ENCODE peak calls at places on chromosome 6, in eight cellular contexts. H is tibial nerve; T is WTC11; A is CD4-positive, alpha-beta T cell; D is HFFc6; V is small intestine; U is nephron progenitor cell; O is H9. X is an unnamed sample.

GRCh38 chr6:123363912-123364311 is 272.8 kb downstream of the TRDN start:
- DNase-seq in A (no peak), D (no peak), V (no peak), T (no peak), H (no peak), O (no peak), U (no peak), X (no peak)

GRCh38 chr6:29705389-29706231 is 17.6 kb upstream of the HLA-F start:
- DNase-seq in U (peak), O (peak), V (peak), D (peak), H (no peak), A (no peak), T (no peak), X (peak)

GRCh38 chr6:43838276-43839036 is 68.4 kb downstream of the VEGFA start:
- DNase-seq in V (peak), T (peak), D (peak), U (peak), H (peak), A (no peak), O (peak), X (peak)

GRCh38 chr6:26272171-26272631 is 92.8 kb upstream of the BTN3A2 start:
- DNase-seq in H (no peak), O (peak), D (no peak), U (peak), T (peak), A (peak), V (peak), X (no peak)

GRCh38 chr6:162952343-162952871 is 224.6 kb downstream of the PACRG start:
- DNase-seq in H (no peak), A (no peak), D (no peak), O (no peak), V (no peak), U (no peak), T (no peak), X (no peak)

GRCh38 chr6:150142657-150143501 is at the start of gene PPP1R14C:
- DNase-seq in H (no peak), U (peak), A (no peak), V (peak), D (no peak), T (peak), O (peak), X (no peak)

GRCh38 chr6:137176729-137177128 is 3.3 kb upstream of the IL22RA2 start:
- DNase-seq in H (no peak), D (no peak), T (no peak), O (no peak), U (no peak), A (no peak), V (no peak), X (no peak)

GRCh38 chr6:114169763-114170162 is 173.1 kb downstream of the HS3ST5 start:
- DNase-seq in D (no peak), O (no peak), H (no peak), T (no peak), V (no peak), U (no peak), A (no peak), X (no peak)

GRCh38 chr6:2237001-2237400 is 8.4 kb downstream of the GMDS start:
- DNase-seq in O (no peak), U (no peak), D (peak), T (no peak), H (no peak), V (no peak), A (no peak), X (peak)

GRCh38 chr6:17863971-17864754 is 123.3 kb downstream of the KIF13A start:
- DNase-seq in A (no peak), U (no peak), O (no peak), D (peak), V (no peak), T (no peak), H (no peak), X (no peak)

GRCh38 chr6:14126250-14126649 is 8.7 kb downstream of the CD83 start:
- DNase-seq in T (no peak), D (no peak), O (no peak), U (no peak), A (no peak), H (no peak), V (no peak), X (no peak)

GRCh38 chr6:45613678-45614077 is 235.9 kb upstream of the SUPT3H start:
- DNase-seq in U (peak), V (no peak), T (no peak), H (peak), D (peak), A (no peak), O (no peak), X (no peak)

GRCh38 chr6:154403803-154404202 is 47.2 kb upstream of the IPCEF1 start:
- DNase-seq in U (no peak), V (no peak), A (no peak), D (peak), T (no peak), H (no peak), O (no peak), X (peak)

GRCh38 chr6:53465732-53466131 is 79.2 kb downstream of the GCLC start:
- DNase-seq in T (no peak), D (no peak), H (no peak), A (no peak), V (no peak), U (no peak), O (no peak), X (no peak)

GRCh38 chr6:92364948-92365386 is 1054.4 kb downstream of the EPHA7 start:
- DNase-seq in A (no peak), T (no peak), H (no peak), O (no peak), D (no peak), U (no peak), V (no peak), X (no peak)

GRCh38 chr6:116762235-116762634 is 3.3 kb downstream of the FAM162B start:
- DNase-seq in V (no peak), U (no peak), O (no peak), H (no peak), T (no peak), A (no peak), D (no peak), X (no peak)

GRCh38 chr6:145112711-145113148 is 622.6 kb downstream of the EPM2A start:
- DNase-seq in A (no peak), O (no peak), D (peak), U (no peak), T (no peak), V (no peak), H (no peak), X (no peak)

GRCh38 chr6:144729502-144729901 is 444.4 kb downstream of the UTRN start:
- DNase-seq in V (no peak), T (no peak), H (no peak), D (no peak), A (no peak), U (no peak), O (no peak), X (no peak)

GRCh38 chr6:158911746-158912158 is 88.2 kb downstream of the RSPH3 start:
- DNase-seq in H (no peak), U (no peak), V (peak), T (no peak), A (no peak), O (no peak), D (no peak), X (no peak)

GRCh38 chr6:46325561-46326525 is 155.1 kb upstream of the ENPP5 start:
- DNase-seq in U (peak), O (no peak), T (no peak), H (no peak), V (no peak), A (no peak), D (no peak), X (peak)

GRCh38 chr6:86856937-86857563 is 80.3 kb upstream of the HTR1E start:
- DNase-seq in D (peak), A (no peak), O (no peak), V (peak), U (peak), T (peak), H (no peak), X (no peak)

GRCh38 chr6:133410628-133411027 is 169.5 kb downstream of the EYA4 start:
- DNase-seq in D (no peak), A (no peak), H (no peak), O (peak), V (no peak), T (no peak), U (peak), X (no peak)

GRCh38 chr6:24666097-24666615 is 543 bp downstream of the TDP2 start:
- DNase-seq in U (peak), V (no peak), D (peak), T (peak), O (no peak), A (no peak), H (no peak), X (no peak)

GRCh38 chr6:143068001-143068400 is 7.3 kb downstream of the AIG1 start:
- DNase-seq in A (no peak), U (no peak), H (no peak), D (no peak), V (no peak), O (no peak), T (no peak), X (no peak)

GRCh38 chr6:149963212-149963461 is 606 bp upstream of the ULBP1 start:
- DNase-seq in U (no peak), H (no peak), V (no peak), O (peak), A (no peak), T (peak), D (peak), X (no peak)

GRCh38 chr6:43455034-43455747 is at the start of gene DLK2:
- DNase-seq in H (no peak), V (no peak), U (peak), T (peak), A (peak), O (no peak), D (no peak), X (no peak)

GRCh38 chr6:33440649-33441309 is 13.6 kb upstream of the ZBTB9 start:
- DNase-seq in T (no peak), V (no peak), H (no peak), U (no peak), A (no peak), D (no peak), O (no peak), X (no peak)

GRCh38 chr6:44126320-44127149 is 717 bp downstream of the MRPL14 start:
- DNase-seq in A (peak), U (peak), O (peak), V (peak), D (peak), T (peak), H (no peak), X (no peak)

GRCh38 chr6:89242574-89243330 is 25.6 kb upstream of the GABRR1 start:
- DNase-seq in V (peak), O (peak), T (no peak), A (no peak), U (no peak), H (no peak), D (peak), X (peak)